ENCODE peak calls at places on chromosomes 16 and 17, in eight cellular contexts. Z is esophagus squamous epithelium, K is cardiac fibroblast, A is fibroblast of mammary gland, D is AG09319, O is neural progenitor cell, E is tibial artery, X is fibroblast of lung. V is an unnamed sample.

GRCh38 chr16:68382296-68382718 is 66.0 kb downstream of the SMPD3 start:
- DNase-seq in Z (no peak), K (no peak), A (no peak), D (no peak), O (no peak), E (no peak), X (no peak), V (no peak)

GRCh38 chr16:56047307-56048234 is 143.7 kb upstream of the GNAO1 start:
- DNase-seq in Z (no peak), K (no peak), A (no peak), D (no peak), O (peak; percentile 44), E (no peak), X (no peak), V (no peak)

GRCh38 chr17:39018267-39019134 is 51.3 kb upstream of the FBXO47 start:
- DNase-seq in Z (no peak), K (no peak), A (no peak), D (no peak), O (no peak), E (no peak), X (no peak), V (no peak)

GRCh38 chr17:78132086-78132676 is 1.6 kb downstream of the TMC8 start:
- DNase-seq in Z (peak; percentile 50), K (no peak), A (no peak), D (no peak), O (no peak), E (no peak), X (no peak), V (peak; percentile 43)

GRCh38 chr17:28466521-28467048 is 6.9 kb upstream of the SLC13A2 start:
- DNase-seq in Z (no peak), K (no peak), A (no peak), D (no peak), O (no peak), E (no peak), X (peak; percentile 33), V (no peak)

GRCh38 chr17:79695293-79696158 is 35.2 kb upstream of the ENPP7 start:
- DNase-seq in Z (no peak), K (peak; percentile 43), A (peak; percentile 26), D (no peak), O (no peak), E (no peak), X (peak; percentile 60), V (no peak)

GRCh38 chr17:28521296-28522085 is 15.3 kb downstream of the FOXN1 start:
- DNase-seq in Z (no peak), K (no peak), A (no peak), D (no peak), O (peak; percentile 59), E (no peak), X (no peak), V (no peak)

GRCh38 chr17:59853168-59853918 is 39.4 kb downstream of the TUBD1 start:
- DNase-seq in Z (no peak), K (peak; percentile 100), A (peak; percentile 96), D (peak; percentile 31), O (peak; percentile 16), E (no peak), X (peak; percentile 96), V (no peak)

GRCh38 chr16:2156025-2156848 is 655 bp downstream of the TRAF7 start:
- DNase-seq in Z (no peak), K (peak; percentile 63), A (peak; percentile 82), D (no peak), O (peak; percentile 61), E (no peak), X (peak; percentile 80), V (no peak)

GRCh38 chr16:48003226-48003907 is 152.4 kb downstream of the ABCC12 start:
- DNase-seq in Z (no peak), K (no peak), A (peak; percentile 52), D (no peak), O (peak; percentile 38), E (no peak), X (no peak), V (no peak)

GRCh38 chr17:10621397-10621796 is 35.7 kb downstream of the MYH3 start:
- DNase-seq in Z (no peak), K (no peak), A (no peak), D (no peak), O (no peak), E (no peak), X (no peak), V (no peak)

GRCh38 chr17:69900101-69900500 is 174.9 kb upstream of the KCNJ16 start:
- DNase-seq in Z (no peak), K (no peak), A (no peak), D (no peak), O (no peak), E (no peak), X (no peak), V (no peak)

GRCh38 chr17:69906306-69906705 is 168.7 kb upstream of the KCNJ16 start:
- DNase-seq in Z (no peak), K (no peak), A (no peak), D (no peak), O (no peak), E (no peak), X (no peak), V (no peak)

GRCh38 chr17:69898606-69899005 is 176.4 kb upstream of the KCNJ16 start:
- DNase-seq in Z (no peak), K (peak; percentile 86), A (peak; percentile 64), D (no peak), O (no peak), E (no peak), X (no peak), V (no peak)

GRCh38 chr17:69900829-69901228 is 174.2 kb upstream of the KCNJ16 start:
- DNase-seq in Z (no peak), K (peak; percentile 55), A (no peak), D (no peak), O (no peak), E (no peak), X (no peak), V (no peak)
- TF ChIP-seq CTCF in Z (no peak), K (no peak), A (no peak), D (no peak), O (no peak), E (no peak), X (no peak), V (no peak)

GRCh38 chr17:81706232-81706611 is 3.1 kb downstream of the MRPL12 start:
- DNase-seq in Z (no peak), K (no peak), A (no peak), D (no peak), O (no peak), E (no peak), X (no peak), V (no peak)

GRCh38 chr17:81705518-81706231 is 2.5 kb downstream of the MRPL12 start:
- DNase-seq in Z (no peak), K (no peak), A (no peak), D (no peak), O (no peak), E (no peak), X (no peak), V (no peak)

GRCh38 chr17:81707725-81708646 is 4.1 kb upstream of the SLC25A10 start:
- DNase-seq in Z (no peak), K (no peak), A (no peak), D (no peak), O (no peak), E (no peak), X (no peak), V (no peak)

GRCh38 chr17:81708739-81709185 is 3.3 kb upstream of the SLC25A10 start:
- DNase-seq in Z (no peak), K (no peak), A (no peak), D (no peak), O (no peak), E (no peak), X (no peak), V (no peak)

DNA sequence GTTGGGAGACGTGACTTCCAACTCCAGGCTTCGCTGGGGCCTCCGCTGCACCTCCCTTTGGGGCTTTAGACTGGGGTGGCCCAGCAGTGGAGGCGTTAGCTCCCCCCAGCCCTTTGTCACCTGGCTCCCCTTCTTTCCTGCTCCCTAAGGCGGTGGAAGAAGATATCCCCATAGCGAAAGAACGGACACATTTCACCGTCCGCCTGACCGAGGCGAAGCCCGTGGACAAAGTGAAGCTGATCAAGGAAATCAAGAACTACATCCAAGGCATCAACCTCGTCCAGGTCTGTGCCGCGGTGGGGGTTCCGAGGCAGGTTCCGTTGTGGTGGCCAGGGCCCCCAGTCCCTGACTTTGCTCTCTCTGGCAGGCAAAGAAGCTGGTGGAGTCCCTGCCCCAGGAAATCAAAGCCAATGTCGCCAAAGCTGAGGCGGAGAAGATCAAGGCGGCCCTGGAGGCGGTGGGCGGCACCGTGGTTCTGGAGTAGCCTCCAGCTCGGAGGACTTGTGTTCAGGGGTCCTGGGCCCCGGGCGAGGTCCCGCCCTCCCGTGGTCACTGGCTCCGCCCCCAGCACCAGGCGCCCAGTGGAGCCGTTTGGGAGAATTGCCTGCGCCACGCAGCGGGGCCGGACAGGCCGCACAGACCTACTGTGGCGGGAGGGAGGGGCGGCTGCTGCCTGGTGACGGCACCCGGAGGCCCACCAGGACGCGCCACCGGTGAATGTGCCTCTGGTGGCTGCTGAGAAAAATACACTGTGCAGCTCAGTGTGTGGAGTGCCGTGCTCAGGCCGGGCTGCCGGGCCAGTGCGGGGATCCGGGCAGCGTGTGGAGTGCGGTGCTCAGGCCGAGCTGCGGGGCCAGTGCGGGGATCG is 3.8 kb downstream of the MRPL12 start:
- DNase-seq in Z (no peak), K (no peak), A (no peak), D (no peak), O (no peak), E (no peak), X (no peak), V (no peak)
- TF ChIP-seq CTCF in Z (no peak), K (no peak), A (no peak), D (no peak), O (no peak), E (no peak), X (no peak), V (no peak)

GRCh38 chr17:40122944-40123810 is 1.4 kb downstream of the MSL1 start:
- DNase-seq in Z (no peak), K (peak; percentile 49), A (no peak), D (no peak), O (peak; percentile 89), E (no peak), X (peak; percentile 37), V (peak; percentile 41)
- TF ChIP-seq CTCF in Z (no peak), K (no peak), A (no peak), D (no peak), O (peak; percentile 26), E (no peak), X (no peak), V (peak; percentile 26)

GRCh38 chr16:892006-892405 is 78.8 kb downstream of the LMF1 start:
- DNase-seq in Z (no peak), K (no peak), A (no peak), D (no peak), O (no peak), E (no peak), X (no peak), V (no peak)

GRCh38 chr16:894841-895240 is 75.9 kb downstream of the LMF1 start:
- DNase-seq in Z (no peak), K (no peak), A (no peak), D (no peak), O (no peak), E (no peak), X (no peak), V (no peak)

GRCh38 chr16:892536-893255 is 78.1 kb downstream of the LMF1 start:
- DNase-seq in Z (no peak), K (no peak), A (no peak), D (no peak), O (peak; percentile 61), E (no peak), X (no peak), V (no peak)

GRCh38 chr16:894136-894535 is 76.6 kb downstream of the LMF1 start:
- DNase-seq in Z (no peak), K (no peak), A (no peak), D (no peak), O (no peak), E (no peak), X (no peak), V (no peak)

GRCh38 chr16:893360-893759 is 77.4 kb downstream of the LMF1 start:
- DNase-seq in Z (no peak), K (no peak), A (no peak), D (no peak), O (no peak), E (no peak), X (no peak), V (no peak)
- TF ChIP-seq CTCF in Z (no peak), K (no peak), A (no peak), D (no peak), O (no peak), E (no peak), X (no peak), V (no peak)

V was measured in progenitor cell of endocrine pancreas.